ENCODE peak calls at places on chromosomes 5 and 9, in seven cellular contexts. One of them, this sample, is unnamed.

GRCh38 chr5:173573126-173573960 is 43.1 kb downstream of the BOD1 start:
- DNase-seq in ovary: peak
- DNase-seq in esophagus muscularis mucosa: no peak
- DNase-seq in prostate gland: peak
- DNase-seq in heart left ventricle: peak
- DNase-seq in adrenal gland: peak
- DNase-seq in HCT116: peak
- DNase-seq in this sample: peak

GRCh38 chr5:60540855-60541805 is 158.8 kb downstream of the DEPDC1B start:
- DNase-seq in esophagus muscularis mucosa: no peak
- DNase-seq in HCT116: no peak
- DNase-seq in heart left ventricle: no peak
- DNase-seq in ovary: no peak
- DNase-seq in adrenal gland: no peak
- DNase-seq in prostate gland: no peak
- DNase-seq in this sample: no peak

GRCh38 chr5:96483878-96484277 is 50.8 kb upstream of the PCSK1 start:
- DNase-seq in heart left ventricle: no peak
- DNase-seq in ovary: no peak
- DNase-seq in esophagus muscularis mucosa: no peak
- DNase-seq in adrenal gland: no peak
- DNase-seq in prostate gland: no peak
- DNase-seq in HCT116: peak
- DNase-seq in this sample: no peak

GRCh38 chr9:92276223-92277007 is 17.1 kb downstream of the IARS1 start:
- DNase-seq in HCT116: no peak
- DNase-seq in esophagus muscularis mucosa: no peak
- DNase-seq in prostate gland: no peak
- DNase-seq in ovary: no peak
- DNase-seq in adrenal gland: no peak
- DNase-seq in heart left ventricle: no peak
- DNase-seq in this sample: no peak

GRCh38 chr9:95720496-95720895 is 155.0 kb upstream of the ERCC6L2 start:
- DNase-seq in esophagus muscularis mucosa: no peak
- DNase-seq in heart left ventricle: no peak
- DNase-seq in ovary: no peak
- DNase-seq in HCT116: no peak
- DNase-seq in prostate gland: no peak
- DNase-seq in adrenal gland: no peak
- DNase-seq in this sample: no peak

GRCh38 chr5:148290271-148291195 is 21.7 kb upstream of the SPINK7 start:
- DNase-seq in heart left ventricle: no peak
- DNase-seq in esophagus muscularis mucosa: no peak
- DNase-seq in prostate gland: no peak
- DNase-seq in HCT116: peak
- DNase-seq in adrenal gland: no peak
- DNase-seq in ovary: no peak
- DNase-seq in this sample: no peak

GRCh38 chr5:81805086-81805485 is 54.2 kb upstream of the SSBP2 start:
- DNase-seq in ovary: no peak
- DNase-seq in prostate gland: no peak
- DNase-seq in heart left ventricle: no peak
- DNase-seq in HCT116: no peak
- DNase-seq in esophagus muscularis mucosa: no peak
- DNase-seq in adrenal gland: no peak
- DNase-seq in this sample: no peak

GRCh38 chr5:56039985-56040384 is 45.2 kb upstream of the IL6ST start:
- DNase-seq in ovary: no peak
- DNase-seq in HCT116: no peak
- DNase-seq in heart left ventricle: no peak
- DNase-seq in esophagus muscularis mucosa: no peak
- DNase-seq in adrenal gland: no peak
- DNase-seq in prostate gland: no peak
- DNase-seq in this sample: no peak

GRCh38 chr5:140483055-140483454 is 64.4 kb upstream of the EIF4EBP3 start:
- DNase-seq in esophagus muscularis mucosa: no peak
- DNase-seq in ovary: no peak
- DNase-seq in prostate gland: no peak
- DNase-seq in adrenal gland: no peak
- DNase-seq in heart left ventricle: no peak
- DNase-seq in HCT116: no peak
- DNase-seq in this sample: no peak

GRCh38 chr5:172707285-172708182 is 63.5 kb downstream of the DUSP1 start:
- DNase-seq in esophagus muscularis mucosa: no peak
- DNase-seq in HCT116: no peak
- DNase-seq in adrenal gland: peak
- DNase-seq in prostate gland: no peak
- DNase-seq in heart left ventricle: no peak
- DNase-seq in ovary: no peak
- DNase-seq in this sample: no peak

GRCh38 chr9:92635760-92636159 is 34.2 kb downstream of the IPPK start:
- DNase-seq in HCT116: no peak
- DNase-seq in esophagus muscularis mucosa: no peak
- DNase-seq in prostate gland: no peak
- DNase-seq in heart left ventricle: no peak
- DNase-seq in ovary: no peak
- DNase-seq in adrenal gland: no peak
- DNase-seq in this sample: no peak

GRCh38 chr9:68836788-68837187 is 131.7 kb downstream of the PIP5K1B start:
- DNase-seq in esophagus muscularis mucosa: no peak
- DNase-seq in adrenal gland: no peak
- DNase-seq in heart left ventricle: no peak
- DNase-seq in ovary: no peak
- DNase-seq in prostate gland: no peak
- DNase-seq in HCT116: no peak
- DNase-seq in this sample: no peak

DNA sequence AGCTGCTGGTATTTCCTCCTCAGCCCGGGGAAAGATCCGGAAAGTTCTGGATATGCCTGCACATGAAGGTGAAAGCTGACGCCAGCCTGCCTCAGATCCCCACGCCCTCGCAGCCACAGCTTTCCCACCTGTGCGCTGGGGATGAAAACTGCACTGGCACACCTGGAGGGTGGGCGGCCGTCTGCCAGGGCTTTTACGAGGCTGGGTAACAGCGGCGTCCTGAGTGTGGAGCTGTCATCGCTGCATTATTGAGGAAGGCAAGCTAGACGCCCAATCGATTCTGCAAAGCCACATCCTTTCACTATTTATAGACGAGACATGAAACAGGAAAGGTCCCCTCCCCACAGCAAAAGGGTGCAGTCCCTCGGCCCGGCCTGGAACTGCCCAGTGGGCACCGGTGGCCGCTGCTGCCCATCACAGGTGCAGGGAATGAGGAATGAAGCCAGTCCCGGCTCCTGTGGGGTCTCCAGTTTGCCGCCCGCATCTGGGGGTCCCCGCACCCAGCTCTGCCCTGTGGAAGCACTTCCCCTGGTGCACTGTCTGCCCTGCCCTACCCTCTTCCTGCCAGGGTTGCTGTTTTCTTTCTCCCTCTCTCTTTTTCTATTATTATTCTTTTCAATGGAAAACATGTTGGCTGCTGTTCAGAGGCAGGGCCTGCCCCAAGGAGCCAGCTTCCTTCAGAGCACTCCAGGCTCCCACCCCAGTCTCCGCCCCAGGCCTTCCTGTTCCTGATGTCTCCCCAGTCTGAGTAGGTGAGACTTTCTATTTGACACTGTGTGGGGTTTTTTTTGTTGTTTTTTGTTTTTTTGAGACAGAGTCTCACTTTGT is 7.0 kb downstream of the NOTCH1 start:
- DNase-seq in heart left ventricle: peak
- DNase-seq in adrenal gland: no peak
- DNase-seq in HCT116: no peak
- DNase-seq in prostate gland: peak
- DNase-seq in esophagus muscularis mucosa: no peak
- DNase-seq in ovary: no peak
- DNase-seq in this sample: peak
- TF ChIP-seq POLR2A in heart left ventricle: no peak
- TF ChIP-seq POLR2A in adrenal gland: no peak
- TF ChIP-seq POLR2A in HCT116: no peak
- TF ChIP-seq POLR2A in prostate gland: peak
- TF ChIP-seq POLR2A in esophagus muscularis mucosa: no peak
- TF ChIP-seq POLR2A in ovary: no peak
- TF ChIP-seq POLR2A in this sample: no peak

GRCh38 chr5:150636391-150637244 is 3.8 kb upstream of the SYNPO start:
- DNase-seq in prostate gland: peak
- DNase-seq in HCT116: no peak
- DNase-seq in ovary: peak
- DNase-seq in adrenal gland: peak
- DNase-seq in heart left ventricle: peak
- DNase-seq in esophagus muscularis mucosa: no peak
- DNase-seq in this sample: no peak

GRCh38 chr5:150639317-150639738 is 1.1 kb upstream of the SYNPO start:
- DNase-seq in prostate gland: no peak
- DNase-seq in ovary: no peak
- DNase-seq in HCT116: no peak
- DNase-seq in heart left ventricle: no peak
- DNase-seq in esophagus muscularis mucosa: no peak
- DNase-seq in adrenal gland: no peak
- DNase-seq in this sample: no peak

GRCh38 chr5:150638053-150638444 is 2.4 kb upstream of the SYNPO start:
- DNase-seq in esophagus muscularis mucosa: no peak
- DNase-seq in HCT116: no peak
- DNase-seq in prostate gland: no peak
- DNase-seq in ovary: no peak
- DNase-seq in heart left ventricle: no peak
- DNase-seq in adrenal gland: no peak
- DNase-seq in this sample: no peak

GRCh38 chr5:150638488-150639316 is 1.8 kb upstream of the SYNPO start:
- DNase-seq in HCT116: no peak
- DNase-seq in adrenal gland: no peak
- DNase-seq in esophagus muscularis mucosa: no peak
- DNase-seq in ovary: no peak
- DNase-seq in prostate gland: no peak
- DNase-seq in heart left ventricle: no peak
- DNase-seq in this sample: no peak

GRCh38 chr5:150637245-150638052 is 3.0 kb upstream of the SYNPO start:
- DNase-seq in HCT116: no peak
- DNase-seq in adrenal gland: peak
- DNase-seq in ovary: no peak
- DNase-seq in esophagus muscularis mucosa: no peak
- DNase-seq in heart left ventricle: no peak
- DNase-seq in prostate gland: no peak
- DNase-seq in this sample: no peak
- TF ChIP-seq POLR2A in HCT116: no peak
- TF ChIP-seq POLR2A in adrenal gland: no peak
- TF ChIP-seq POLR2A in ovary: no peak
- TF ChIP-seq POLR2A in esophagus muscularis mucosa: no peak
- TF ChIP-seq POLR2A in heart left ventricle: no peak
- TF ChIP-seq POLR2A in prostate gland: no peak
- TF ChIP-seq POLR2A in this sample: no peak

DNA sequence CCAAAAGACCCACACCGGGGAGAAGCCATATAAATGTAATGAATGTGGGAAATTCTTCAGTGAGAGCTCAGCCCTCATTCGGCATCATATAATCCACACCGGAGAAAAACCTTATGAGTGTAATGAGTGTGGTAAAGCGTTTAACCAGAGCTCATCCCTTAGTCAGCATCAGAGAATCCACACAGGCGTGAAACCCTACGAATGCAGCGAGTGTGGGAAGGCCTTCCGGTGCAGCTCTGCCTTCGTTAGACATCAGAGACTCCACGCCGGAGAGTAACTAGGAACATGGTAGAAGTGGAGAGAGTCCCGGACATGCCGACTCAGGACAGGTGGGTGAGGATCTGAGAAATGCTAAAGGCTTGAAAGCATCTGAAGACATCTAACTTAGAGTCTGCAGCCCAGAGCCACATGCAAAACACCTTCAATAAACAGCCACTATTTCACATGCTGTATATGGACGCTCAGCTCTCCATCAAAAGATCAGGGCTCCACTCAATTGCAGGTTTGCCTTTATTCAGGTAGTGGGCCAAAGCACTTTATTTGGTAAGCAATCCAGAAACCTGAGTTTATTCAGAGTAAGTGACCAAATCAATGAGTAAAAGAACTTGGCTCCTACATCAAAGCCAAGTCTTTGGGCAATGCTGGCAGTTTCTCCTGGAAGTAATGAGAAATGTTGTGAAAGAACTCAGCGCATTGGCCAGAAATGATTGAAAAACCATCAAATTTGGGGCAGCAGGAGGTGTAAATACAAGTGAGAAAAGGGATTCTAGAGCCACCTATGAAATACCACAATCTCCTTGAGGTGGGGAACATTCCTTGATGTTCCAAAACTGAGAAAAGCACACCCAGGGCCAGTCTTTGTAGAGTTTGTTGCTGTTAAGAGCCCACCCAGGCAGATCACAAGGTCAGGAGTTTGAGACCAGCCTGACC is 6.0 kb downstream of the RPL12 start:
- DNase-seq in heart left ventricle: no peak
- DNase-seq in HCT116: no peak
- DNase-seq in ovary: no peak
- DNase-seq in adrenal gland: peak
- DNase-seq in prostate gland: no peak
- DNase-seq in esophagus muscularis mucosa: no peak
- DNase-seq in this sample: no peak
- TF ChIP-seq POLR2A in heart left ventricle: no peak
- TF ChIP-seq POLR2A in HCT116: peak
- TF ChIP-seq POLR2A in ovary: no peak
- TF ChIP-seq POLR2A in adrenal gland: no peak
- TF ChIP-seq POLR2A in prostate gland: no peak
- TF ChIP-seq POLR2A in esophagus muscularis mucosa: no peak
- TF ChIP-seq POLR2A in this sample: no peak

GRCh38 chr9:135958485-135958884 is 2.7 kb downstream of the UBAC1 start:
- DNase-seq in prostate gland: no peak
- DNase-seq in HCT116: no peak
- DNase-seq in ovary: no peak
- DNase-seq in heart left ventricle: no peak
- DNase-seq in esophagus muscularis mucosa: no peak
- DNase-seq in adrenal gland: peak
- DNase-seq in this sample: no peak

GRCh38 chr9:135961277-135961705 is at the start of gene UBAC1:
- DNase-seq in prostate gland: peak
- DNase-seq in HCT116: peak
- DNase-seq in ovary: peak
- DNase-seq in adrenal gland: peak
- DNase-seq in esophagus muscularis mucosa: peak
- DNase-seq in heart left ventricle: peak
- DNase-seq in this sample: peak

GRCh38 chr9:135960328-135961276 is 571 bp downstream of the UBAC1 start:
- DNase-seq in heart left ventricle: peak
- DNase-seq in prostate gland: no peak
- DNase-seq in ovary: peak
- DNase-seq in adrenal gland: peak
- DNase-seq in esophagus muscularis mucosa: no peak
- DNase-seq in HCT116: no peak
- DNase-seq in this sample: no peak

GRCh38 chr9:135961811-135962695 is 880 bp upstream of the UBAC1 start:
- DNase-seq in ovary: no peak
- DNase-seq in esophagus muscularis mucosa: no peak
- DNase-seq in adrenal gland: no peak
- DNase-seq in heart left ventricle: no peak
- DNase-seq in prostate gland: no peak
- DNase-seq in HCT116: no peak
- DNase-seq in this sample: no peak

DNA sequence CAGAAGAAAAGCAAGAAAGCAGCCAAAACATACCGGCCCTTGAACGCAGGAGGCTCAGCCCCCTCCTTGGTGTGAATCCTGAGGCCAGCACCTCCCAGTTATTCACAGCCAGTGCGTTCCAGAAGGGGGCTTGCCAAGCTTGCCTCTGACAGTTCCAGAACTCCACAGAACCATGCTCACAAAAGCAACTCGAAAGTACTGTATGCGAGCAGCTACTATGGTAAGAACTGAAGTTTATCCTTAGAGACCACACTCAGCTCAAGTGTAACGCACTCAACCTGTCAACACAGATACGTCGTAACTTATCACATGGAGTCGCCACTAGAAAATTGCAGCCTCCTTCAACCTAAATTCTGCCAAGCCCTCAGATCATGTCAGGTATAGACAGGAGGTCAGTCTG is 1.4 kb downstream of the UBAC1 start:
- DNase-seq in esophagus muscularis mucosa: no peak
- DNase-seq in heart left ventricle: no peak
- DNase-seq in prostate gland: no peak
- DNase-seq in adrenal gland: no peak
- DNase-seq in ovary: no peak
- DNase-seq in HCT116: no peak
- DNase-seq in this sample: no peak
- TF ChIP-seq POLR2A in esophagus muscularis mucosa: no peak
- TF ChIP-seq POLR2A in heart left ventricle: no peak
- TF ChIP-seq POLR2A in prostate gland: no peak
- TF ChIP-seq POLR2A in adrenal gland: no peak
- TF ChIP-seq POLR2A in ovary: no peak
- TF ChIP-seq POLR2A in HCT116: no peak
- TF ChIP-seq POLR2A in this sample: no peak

This sample was measured in GM12891.